ENCODE peak calls at places on chromosomes 2 and 18, in five cellular contexts. G, K, S, Y and D are unnamed samples.

GRCh38 chr2:17793803-17794349 is 22.4 kb upstream of the MSGN1 start:
- DNase-seq in G (no peak), K (no peak), S (no peak), Y (no peak), D (no peak)

GRCh38 chr18:73848656-73849055 is 299.0 kb downstream of the FBXO15 start:
- DNase-seq in G (no peak), K (no peak), S (no peak), Y (no peak), D (no peak)

GRCh38 chr2:133422946-133423345 is 145.3 kb downstream of the NCKAP5 start:
- DNase-seq in G (no peak), K (no peak), S (no peak), Y (no peak), D (no peak)

GRCh38 chr2:170815746-170816498 is 765 bp upstream of the GAD1 start:
- DNase-seq in G (peak; percentile 33), K (peak; percentile 81), S (peak; percentile 61), Y (peak; percentile 68), D (peak; percentile 56)

GRCh38 chr2:132473174-132473883 is 56.7 kb downstream of the GPR39 start:
- DNase-seq in G (no peak), K (no peak), S (no peak), Y (no peak), D (no peak)

GRCh38 chr2:214881647-214882205 is 72.2 kb upstream of the BARD1 start:
- DNase-seq in G (no peak), K (no peak), S (no peak), Y (no peak), D (no peak)

GRCh38 chr2:226579519-226579918 is 220.1 kb downstream of the IRS1 start:
- DNase-seq in G (no peak), K (no peak), S (no peak), Y (no peak), D (no peak)

GRCh38 chr2:64865073-64865830 is 123.9 kb upstream of the SLC1A4 start:
- DNase-seq in G (peak; percentile 61), K (peak; percentile 93), S (peak; percentile 67), Y (peak; percentile 79), D (peak; percentile 50)

GRCh38 chr18:80034852-80035406 is 695 bp downstream of the RBFA start:
- DNase-seq in G (no peak), K (no peak), S (no peak), Y (no peak), D (no peak)

GRCh38 chr2:42938671-42939370 is 146.4 kb upstream of the HAAO start:
- DNase-seq in G (no peak), K (no peak), S (no peak), Y (no peak), D (no peak)

GRCh38 chr2:97068074-97068473 is 26.6 kb downstream of the FAHD2B start:
- DNase-seq in G (no peak), K (no peak), S (no peak), Y (no peak), D (no peak)

GRCh38 chr2:43190305-43191052 is 35.9 kb downstream of the ZFP36L2 start:
- DNase-seq in G (no peak), K (no peak), S (no peak), Y (no peak), D (no peak)

GRCh38 chr2:176138526-176139169 is 9.1 kb downstream of the HOXD8 start:
- DNase-seq in G (no peak), K (peak; percentile 61), S (no peak), Y (no peak), D (no peak)

GRCh38 chr2:176137883-176138282 is 8.4 kb downstream of the HOXD8 start:
- DNase-seq in G (no peak), K (no peak), S (no peak), Y (no peak), D (no peak)

GRCh38 chr2:176140130-176140519 is 10.6 kb downstream of the HOXD8 start:
- DNase-seq in G (no peak), K (no peak), S (no peak), Y (no peak), D (no peak)

GRCh38 chr2:176139621-176140020 is 10.1 kb downstream of the HOXD8 start:
- DNase-seq in G (no peak), K (peak; percentile 48), S (no peak), Y (no peak), D (no peak)

GRCh38 chr2:176139170-176139611 is 9.7 kb downstream of the HOXD8 start:
- DNase-seq in G (no peak), K (peak; percentile 41), S (no peak), Y (no peak), D (no peak)
- H3K4me3 ChIP-seq in G (no peak overlapping the region), K (no peak overlapping the region), S (no peak overlapping the region), Y (no peak overlapping the region), D (no peak overlapping the region)

GRCh38 chr2:165839610-165840009 is 45.6 kb upstream of the GALNT3 start:
- DNase-seq in G (no peak), K (no peak), S (no peak), Y (no peak), D (no peak)

GRCh38 chr2:165847001-165847400 is 53.0 kb upstream of the GALNT3 start:
- DNase-seq in G (no peak), K (no peak), S (no peak), Y (no peak), D (no peak)

GRCh38 chr2:165840333-165840958 is 46.4 kb upstream of the GALNT3 start:
- DNase-seq in G (no peak), K (no peak), S (no peak), Y (no peak), D (no peak)

GRCh38 chr2:165846056-165846455 is 52.0 kb upstream of the GALNT3 start:
- DNase-seq in G (no peak), K (no peak), S (no peak), Y (no peak), D (no peak)

DNA sequence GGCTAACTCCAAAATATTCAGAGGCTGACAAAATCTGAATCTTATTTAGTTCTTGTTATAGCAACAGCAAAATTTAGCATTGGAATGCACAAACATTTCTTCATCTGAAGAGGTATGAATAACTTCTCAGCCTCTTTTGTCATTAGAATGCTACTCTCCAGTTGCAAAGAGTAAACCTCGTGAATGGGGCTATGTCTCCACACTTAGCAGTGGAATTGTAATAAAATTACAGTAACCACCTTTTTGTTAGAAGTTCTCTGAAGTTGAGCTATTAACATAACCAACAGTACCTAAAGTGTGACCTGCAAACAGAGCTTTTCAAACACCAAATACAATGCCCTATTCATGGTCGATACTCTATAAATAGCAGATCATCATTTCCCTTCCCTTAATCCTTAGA is 50.2 kb upstream of the GALNT3 start:
- DNase-seq in G (no peak), K (no peak), S (no peak), Y (no peak), D (no peak)
- H3K4me1 ChIP-seq in G (no peaks in the 10 kb centered on the region), K (no peaks in the 10 kb centered on the region), S (no peaks in the 10 kb centered on the region), Y (no peaks in the 10 kb centered on the region), D (no peaks in the 10 kb centered on the region)

GRCh38 chr18:42745171-42745570 is 370.3 kb downstream of the RIT2 start:
- DNase-seq in G (no peak), K (no peak), S (no peak), Y (no peak), D (no peak)

GRCh38 chr18:42745931-42746330 is 369.6 kb downstream of the RIT2 start:
- DNase-seq in G (no peak), K (no peak), S (no peak), Y (no peak), D (no peak)

GRCh38 chr18:42742976-42743755 is 372.3 kb downstream of the RIT2 start:
- DNase-seq in G (no peak), K (no peak), S (no peak), Y (no peak), D (no peak)

GRCh38 chr18:42742474-42742873 is 373.0 kb downstream of the RIT2 start:
- DNase-seq in G (no peak), K (no peak), S (no peak), Y (no peak), D (no peak)

GRCh38 chr18:42746794-42747193 is 368.7 kb downstream of the RIT2 start:
- DNase-seq in G (no peak), K (no peak), S (no peak), Y (no peak), D (no peak)
- H3K27ac ChIP-seq in G (no peak overlapping the region), K (no peak overlapping the region), S (no peak overlapping the region), Y (no peak overlapping the region), D (no peak overlapping the region)

GRCh38 chr18:2983296-2983695 is 29.6 kb downstream of the LPIN2 start:
- DNase-seq in G (no peak), K (no peak), S (no peak), Y (no peak), D (no peak)
- H3K4me3 ChIP-seq in G (no peak overlapping the region), K (no peak overlapping the region), S (peak overlapping the region; percentile 98), Y (no peak overlapping the region), D (peak overlapping the region; percentile 68)

GRCh38 chr2:37665038-37665437 is 6.4 kb downstream of the CDC42EP3 start:
- DNase-seq in G (no peak), K (no peak), S (no peak), Y (no peak), D (no peak)

GRCh38 chr2:37669500-37669899 is 1.9 kb downstream of the CDC42EP3 start:
- DNase-seq in G (no peak), K (no peak), S (no peak), Y (no peak), D (no peak)

GRCh38 chr2:37665622-37666362 is 5.7 kb downstream of the CDC42EP3 start:
- DNase-seq in G (no peak), K (no peak), S (no peak), Y (no peak), D (no peak)

GRCh38 chr2:37666772-37667171 is 4.7 kb downstream of the CDC42EP3 start:
- DNase-seq in G (no peak), K (no peak), S (no peak), Y (no peak), D (no peak)

DNA sequence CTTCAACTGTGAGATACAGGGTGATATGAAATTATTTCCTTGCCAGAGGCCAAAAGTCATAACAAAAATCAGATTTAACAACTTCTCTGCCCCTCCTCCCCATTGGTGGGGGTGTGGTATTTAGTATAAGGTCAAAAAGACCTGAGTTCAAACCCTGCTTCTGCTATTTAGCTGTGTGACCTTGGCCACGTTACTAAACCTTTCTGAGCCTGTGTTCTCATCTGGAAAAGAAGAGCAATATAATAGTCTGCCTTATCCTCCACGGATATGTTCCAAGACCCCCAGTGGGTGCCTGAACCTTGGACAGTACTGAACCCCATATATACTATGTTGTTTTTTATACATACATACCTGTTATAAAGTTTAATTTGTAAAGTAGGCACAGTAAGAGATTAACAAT is 3.7 kb downstream of the CDC42EP3 start:
- DNase-seq in G (no peak), K (no peak), S (no peak), Y (no peak), D (no peak)
- H3K4me1 ChIP-seq in G (peaks cover 96% of the 10 kb centered on the region), K (peaks cover 72% of the 10 kb centered on the region), S (peaks cover 60% of the 10 kb centered on the region), Y (peaks cover 73% of the 10 kb centered on the region), D (peaks cover 47% of the 10 kb centered on the region)